ENCODE peak calls at places on chromosomes 7 and 10, in five cellular contexts. C, M, L, N and Q are unnamed samples.

GRCh38 chr10:81876253-81876731 is 1.3 kb downstream of the NRG3 start:
- DNase-seq in M (peak), C (no peak), N (peak), L (peak), Q (no peak)

GRCh38 chr10:103096130-103096529 is 96.9 kb downstream of the NT5C2 start:
- DNase-seq in L (no peak), M (no peak), N (no peak), C (no peak), Q (peak)

GRCh38 chr10:1043532-1043995 is 5.4 kb downstream of the IDI1 start:
- DNase-seq in M (no peak), L (peak), C (no peak), N (no peak), Q (peak)

GRCh38 chr7:143929224-143929920 is 5.7 kb upstream of the OR2F2 start:
- DNase-seq in M (no peak), N (no peak), C (no peak), L (no peak), Q (no peak)

GRCh38 chr10:69421611-69422308 is 5.0 kb upstream of the TACR2 start:
- DNase-seq in N (peak), M (no peak), L (no peak), C (no peak), Q (no peak)

GRCh38 chr10:22568928-22569327 is 145.4 kb downstream of the PIP4K2A start:
- DNase-seq in C (no peak), N (no peak), M (no peak), L (no peak), Q (no peak)

GRCh38 chr10:26486985-26487850 is 49.1 kb downstream of the APBB1IP start:
- DNase-seq in C (peak), L (no peak), N (peak), M (no peak), Q (no peak)

GRCh38 chr10:3512263-3512662 is 272.7 kb downstream of the KLF6 start:
- DNase-seq in L (no peak), C (no peak), M (no peak), N (no peak), Q (no peak)

GRCh38 chr10:132533571-132534260 is 3.9 kb upstream of the INPP5A start:
- DNase-seq in L (no peak), C (no peak), N (no peak), M (no peak), Q (no peak)

GRCh38 chr10:125222515-125222914 is 62.2 kb upstream of the CTBP2 start:
- DNase-seq in N (no peak), M (no peak), C (no peak), L (no peak), Q (peak)

GRCh38 chr7:2078899-2079298 is 153.8 kb downstream of the MAD1L1 start:
- DNase-seq in C (no peak), L (no peak), N (no peak), M (no peak), Q (no peak)

GRCh38 chr10:91592282-91593020 is 40.4 kb downstream of the PPP1R3C start:
- DNase-seq in N (no peak), L (no peak), C (no peak), M (no peak), Q (no peak)

GRCh38 chr7:38185938-38186337 is 7.9 kb downstream of the STARD3NL start:
- DNase-seq in L (no peak), M (no peak), C (no peak), N (no peak), Q (no peak)

GRCh38 chr7:141558544-141559183 is 7.5 kb downstream of the AGK start:
- DNase-seq in M (no peak), L (peak), N (no peak), C (no peak), Q (no peak)

GRCh38 chr10:70367195-70367796 is 15.1 kb downstream of the LRRC20 start:
- DNase-seq in C (no peak), L (no peak), M (no peak), N (no peak), Q (no peak)

GRCh38 chr10:29634105-29634504 is 666 bp downstream of the SVIL start:
- DNase-seq in L (no peak), N (no peak), M (no peak), C (no peak), Q (no peak)

GRCh38 chr7:77416621-77417371 is 647 bp upstream of the GSAP start:
- DNase-seq in L (peak), C (no peak), N (no peak), M (no peak), Q (no peak)

GRCh38 chr7:35386082-35386815 is 132.3 kb upstream of the TBX20 start:
- DNase-seq in M (no peak), L (no peak), N (no peak), C (no peak), Q (no peak)

GRCh38 chr7:105999256-105999655 is 36.2 kb downstream of the CDHR3 start:
- DNase-seq in L (no peak), N (no peak), C (no peak), M (no peak), Q (no peak)

GRCh38 chr7:74039337-74039736 is 11.4 kb downstream of the ELN start:
- DNase-seq in L (no peak), M (no peak), C (no peak), N (no peak), Q (no peak)

GRCh38 chr7:27213150-27213903 is 13.4 kb upstream of the HOXA13 start:
- DNase-seq in C (no peak), L (no peak), M (no peak), N (no peak), Q (no peak)

GRCh38 chr10:47022311-47023131 is 111.3 kb downstream of the PTPN20 start:
- DNase-seq in L (no peak), M (no peak), C (no peak), N (no peak), Q (no peak)

GRCh38 chr10:103619424-103620356 is 126.2 kb downstream of the NEURL1 start:
- DNase-seq in L (no peak), C (no peak), M (no peak), N (no peak), Q (no peak)

GRCh38 chr7:2982831-2983230 is 60.8 kb downstream of the CARD11 start:
- DNase-seq in N (no peak), M (no peak), C (no peak), L (no peak), Q (peak)

GRCh38 chr10:117477961-117478670 is 64.4 kb upstream of the EMX2 start:
- DNase-seq in L (no peak), M (peak), C (peak), N (peak), Q (no peak)

GRCh38 chr7:99616359-99617186 is at the start of gene ZSCAN25:
- DNase-seq in C (peak), L (peak), N (peak), M (peak), Q (peak)

GRCh38 chr10:43140414-43140813 is 2.2 kb downstream of the CSGALNACT2 start:
- DNase-seq in M (no peak), L (peak), N (no peak), C (no peak), Q (peak)
- TF ChIP-seq EZH2phosphoT487 in M (no peak), L (no peak), N (no peak), C (no peak), Q (no peak)

GRCh38 chr10:126712681-126713080 is 42.2 kb upstream of the C10orf90 start:
- DNase-seq in C (no peak), N (no peak), M (no peak), L (no peak), Q (no peak)
- TF ChIP-seq EZH2phosphoT487 in C (no peak), N (no peak), M (no peak), L (no peak), Q (no peak)

GRCh38 chr10:59580257-59580863 is 129.3 kb downstream of the SLC16A9 start:
- DNase-seq in L (peak), M (peak), N (peak), C (peak), Q (no peak)
- TF ChIP-seq EZH2phosphoT487 in L (no peak), M (no peak), N (no peak), C (no peak), Q (no peak)

GRCh38 chr7:44466300-44467216 is 23.9 kb downstream of the NUDCD3 start:
- DNase-seq in M (no peak), N (no peak), C (no peak), L (no peak), Q (no peak)

GRCh38 chr7:44463169-44463808 is 27.2 kb downstream of the NUDCD3 start:
- DNase-seq in M (no peak), N (no peak), L (no peak), C (no peak), Q (peak)

GRCh38 chr7:44465490-44465889 is 25.0 kb downstream of the NUDCD3 start:
- DNase-seq in L (no peak), N (no peak), M (no peak), C (no peak), Q (no peak)

GRCh38 chr7:44460325-44460724 is 30.1 kb downstream of the NUDCD3 start:
- DNase-seq in L (peak), N (no peak), C (no peak), M (no peak), Q (peak)

DNA sequence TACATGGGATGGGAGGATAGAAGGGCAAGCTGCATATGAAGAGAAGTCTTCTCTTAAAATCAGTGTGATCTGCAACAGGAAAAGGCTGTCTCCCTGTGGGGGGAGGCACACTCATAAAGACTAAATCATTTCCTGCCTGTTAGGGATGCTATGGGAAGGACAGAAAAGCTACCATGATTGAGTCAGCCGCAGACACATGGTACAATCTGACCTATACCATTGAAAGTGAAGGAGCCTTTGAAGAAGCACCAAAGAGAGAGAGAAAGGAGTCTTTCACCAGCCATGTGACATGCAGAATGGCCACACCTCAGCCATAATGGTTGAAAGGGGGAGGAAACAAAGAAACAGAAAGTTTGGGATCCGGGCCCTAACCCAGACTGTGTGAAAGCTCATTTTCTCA is 29.1 kb downstream of the NUDCD3 start:
- DNase-seq in C (no peak), L (peak), M (no peak), N (no peak), Q (peak)
- TF ChIP-seq EZH2phosphoT487 in C (no peak), L (no peak), M (no peak), N (no peak), Q (no peak)

GRCh38 chr7:92766461-92767003 is 69.8 kb downstream of the CDK6 start:
- DNase-seq in N (peak), L (no peak), C (no peak), M (no peak), Q (no peak)
- TF ChIP-seq EZH2phosphoT487 in N (no peak), L (no peak), C (no peak), M (no peak), Q (no peak)

GRCh38 chr10:126905776-126906703 is 812 bp downstream of the DOCK1 start:
- DNase-seq in N (peak), L (no peak), C (no peak), M (peak), Q (no peak)

GRCh38 chr10:126906704-126907422 is 1.6 kb downstream of the DOCK1 start:
- DNase-seq in L (no peak), C (no peak), M (no peak), N (no peak), Q (no peak)

GRCh38 chr10:126903646-126904360 is 1.4 kb upstream of the DOCK1 start:
- DNase-seq in C (no peak), M (no peak), L (no peak), N (no peak), Q (no peak)

GRCh38 chr10:126904493-126904806 is 778 bp upstream of the DOCK1 start:
- DNase-seq in N (no peak), C (no peak), M (no peak), L (no peak), Q (no peak)

GRCh38 chr10:126904807-126905686 is at the start of gene DOCK1:
- DNase-seq in C (peak), M (peak), L (no peak), N (peak), Q (no peak)
- TF ChIP-seq EZH2phosphoT487 in C (no peak), M (no peak), L (no peak), N (no peak), Q (no peak)